ENCODE peak calls at places on chromosome 16, in six cellular contexts. L, B, E, C, K and Z are unnamed samples.

GRCh38 chr16:11669380-11670146 is 1.3 kb downstream of the SNN start:
- DNase-seq in L (no peak), B (no peak), E (no peak), C (peak; percentile 20), K (peak; percentile 24), Z (no peak)

GRCh38 chr16:3950343-3951193 is 70.1 kb upstream of the CREBBP start:
- DNase-seq in L (no peak), B (no peak), E (peak; percentile 87), C (no peak), K (peak; percentile 98), Z (no peak)

GRCh38 chr16:81610144-81610842 is 165.7 kb downstream of the CMIP start:
- DNase-seq in L (no peak), B (peak; percentile 43), E (peak; percentile 43), C (peak; percentile 54), K (peak; percentile 76), Z (no peak)

GRCh38 chr16:14309001-14309886 is 238.1 kb downstream of the MRTFB start:
- DNase-seq in L (no peak), B (no peak), E (no peak), C (no peak), K (peak; percentile 53), Z (no peak)

GRCh38 chr16:10947211-10947787 is 2.9 kb downstream of the CLEC16A start:
- DNase-seq in L (no peak), B (no peak), E (no peak), C (no peak), K (no peak), Z (no peak)

GRCh38 chr16:79811541-79811940 is 211.0 kb upstream of the MAF start:
- DNase-seq in L (no peak), B (peak; percentile 75), E (no peak), C (no peak), K (no peak), Z (no peak)

GRCh38 chr16:57379579-57379978 is 7.3 kb downstream of the CX3CL1 start:
- DNase-seq in L (no peak), B (peak; percentile 51), E (no peak), C (no peak), K (no peak), Z (no peak)

GRCh38 chr16:69384974-69385373 is 833 bp downstream of the TERF2 start:
- DNase-seq in L (no peak), B (no peak), E (no peak), C (no peak), K (no peak), Z (no peak)

GRCh38 chr16:71570143-71570542 is 6.7 kb downstream of the TAT start:
- DNase-seq in L (no peak), B (no peak), E (no peak), C (no peak), K (no peak), Z (no peak)

GRCh38 chr16:48382131-48382530 is 3.1 kb downstream of the SIAH1 start:
- DNase-seq in L (no peak), B (no peak), E (no peak), C (no peak), K (no peak), Z (no peak)

GRCh38 chr16:57643166-57643813 is 14.9 kb downstream of the ADGRG1 start:
- DNase-seq in L (no peak), B (peak; percentile 93), E (no peak), C (peak; percentile 25), K (peak; percentile 81), Z (no peak)

GRCh38 chr16:10609410-10609774 is 29.0 kb upstream of the EMP2 start:
- DNase-seq in L (no peak), B (no peak), E (no peak), C (no peak), K (peak; percentile 86), Z (no peak)

GRCh38 chr16:84941916-84942315 is 69.4 kb downstream of the ZDHHC7 start:
- DNase-seq in L (no peak), B (no peak), E (no peak), C (no peak), K (peak; percentile 92), Z (no peak)

GRCh38 chr16:75329933-75330332 is 78.5 kb upstream of the BCAR1 start:
- DNase-seq in L (no peak), B (no peak), E (no peak), C (no peak), K (no peak), Z (no peak)

GRCh38 chr16:9929836-9930235 is 252.4 kb downstream of the GRIN2A start:
- DNase-seq in L (no peak), B (no peak), E (no peak), C (no peak), K (no peak), Z (no peak)

GRCh38 chr16:67926181-67926742 is 5.4 kb downstream of the CTRL start:
- DNase-seq in L (no peak), B (no peak), E (no peak), C (no peak), K (no peak), Z (peak; percentile 90)

GRCh38 chr16:23949630-23950290 is 114.0 kb downstream of the PRKCB start:
- DNase-seq in L (peak; percentile 26), B (no peak), E (no peak), C (no peak), K (no peak), Z (no peak)

GRCh38 chr16:84527486-84528269 is 23.2 kb upstream of the MEAK7 start:
- DNase-seq in L (no peak), B (no peak), E (no peak), C (no peak), K (no peak), Z (no peak)

GRCh38 chr16:51538707-51539604 is 387.9 kb upstream of the SALL1 start:
- DNase-seq in L (no peak), B (peak; percentile 95), E (no peak), C (no peak), K (peak; percentile 90), Z (no peak)

GRCh38 chr16:89506791-89507191 is 1.4 kb upstream of the SPG7 start:
- DNase-seq in L (no peak), B (no peak), E (no peak), C (no peak), K (peak; percentile 23), Z (no peak)

GRCh38 chr16:386641-387156 is 4.9 kb upstream of the PGAP6 start:
- DNase-seq in L (no peak), B (no peak), E (no peak), C (no peak), K (no peak), Z (no peak)

GRCh38 chr16:1169285-1170075 is 16.6 kb downstream of the CACNA1H start:
- DNase-seq in L (no peak), B (no peak), E (no peak), C (no peak), K (no peak), Z (no peak)

GRCh38 chr16:13829712-13830304 is 90.1 kb upstream of the ERCC4 start:
- DNase-seq in L (no peak), B (no peak), E (no peak), C (no peak), K (no peak), Z (no peak)

GRCh38 chr16:53061701-53062159 is 6.9 kb downstream of the CHD9 start:
- DNase-seq in L (peak; percentile 11), B (no peak), E (no peak), C (peak; percentile 14), K (no peak), Z (no peak)